ENCODE peak calls at places on chromosomes 4 and X, in nine cellular contexts. C is adrenal gland, I is heart left ventricle, F is IMR-90, H is sigmoid colon, E is suprapubic skin, Y is body of pancreas, A is upper lobe of left lung, G is H54. V is an unnamed sample.

GRCh38 chr4:183636923-183637322 is 22.1 kb downstream of the RWDD4 start:
- DNase-seq in C (no peak), I (no peak), F (peak), H (no peak), E (no peak), Y (peak), A (no peak), G (no peak), V (no peak)

GRCh38 chr4:27861381-27861787 is 1000.7 kb downstream of the STIM2 start:
- DNase-seq in C (peak), I (peak), F (peak), H (no peak), E (no peak), Y (peak), A (no peak), G (peak), V (no peak)

GRCh38 chr4:100017627-100018310 is 67.7 kb upstream of the H2AZ1 start:
- DNase-seq in C (no peak), I (no peak), F (peak), H (no peak), E (no peak), Y (no peak), A (no peak), G (no peak), V (no peak)

GRCh38 chr4:19689511-19689910 is 562.2 kb upstream of the SLIT2 start:
- DNase-seq in C (no peak), I (no peak), F (peak), H (no peak), E (no peak), Y (no peak), A (no peak), G (peak), V (no peak)

GRCh38 chr4:3310301-3311094 is 17.7 kb downstream of the RGS12 start:
- DNase-seq in C (peak), I (peak), F (no peak), H (no peak), E (no peak), Y (no peak), A (peak), G (no peak), V (no peak)

GRCh38 chrX:48968377-48968776 is 3.3 kb downstream of the KCND1 start:
- DNase-seq in C (no peak), I (no peak), F (no peak), H (no peak), E (no peak), Y (no peak), A (no peak), G (no peak), V (no peak)

GRCh38 chr4:85756938-85757337 is 282.0 kb downstream of the ARHGAP24 start:
- DNase-seq in C (peak), I (no peak), F (peak), H (no peak), E (no peak), Y (peak), A (no peak), G (no peak), V (no peak)

GRCh38 chrX:20270557-20270880 is 3.8 kb upstream of the RPS6KA3 start:
- DNase-seq in C (no peak), I (no peak), F (peak), H (no peak), E (no peak), Y (no peak), A (no peak), G (no peak), V (no peak)

GRCh38 chrX:141903400-141904155 is at the start of gene MAGEC1:
- DNase-seq in C (no peak), I (no peak), F (no peak), H (no peak), E (no peak), Y (no peak), A (peak), G (no peak), V (no peak)

GRCh38 chrX:275476-275966 is 5.7 kb upstream of the PLCXD1 start:
- DNase-seq in C (peak), I (peak), F (no peak), H (no peak), E (peak), Y (no peak), A (peak), G (no peak), V (no peak)

GRCh38 chrX:1596676-1597344 is 5.4 kb downstream of the AKAP17A start:
- DNase-seq in C (no peak), I (no peak), F (no peak), H (no peak), E (no peak), Y (no peak), A (no peak), G (no peak), V (no peak)

GRCh38 chrX:39693298-39693697 is 404.5 kb downstream of the BCOR start:
- DNase-seq in C (no peak), I (no peak), F (no peak), H (no peak), E (no peak), Y (peak), A (no peak), G (no peak), V (no peak)

GRCh38 chr4:122764808-122765189 is 32.3 kb downstream of the BBS12 start:
- DNase-seq in C (no peak), I (no peak), F (peak), H (no peak), E (no peak), Y (no peak), A (no peak), G (no peak), V (no peak)

GRCh38 chr4:110196206-110196870 is 2.1 kb downstream of the ELOVL6 start:
- DNase-seq in C (peak), I (peak), F (peak), H (peak), E (peak), Y (peak), A (peak), G (peak), V (peak)

GRCh38 chrX:12360991-12361598 is 222.8 kb downstream of the FRMPD4 start:
- DNase-seq in C (no peak), I (no peak), F (peak), H (no peak), E (no peak), Y (no peak), A (no peak), G (no peak), V (no peak)

GRCh38 chrX:101229155-101229554 is 9.6 kb downstream of the DRP2 start:
- DNase-seq in C (no peak), I (no peak), F (peak), H (no peak), E (no peak), Y (no peak), A (no peak), G (peak), V (no peak)

GRCh38 chrX:3994315-3994714 is 280.9 kb upstream of the PRKX start:
- DNase-seq in C (no peak), I (no peak), F (no peak), H (no peak), E (no peak), Y (no peak), A (no peak), G (no peak), V (no peak)

GRCh38 chr4:24885342-24885741 is 27.5 kb downstream of the CCDC149 start:
- DNase-seq in C (no peak), I (no peak), F (no peak), H (no peak), E (no peak), Y (peak), A (no peak), G (no peak), V (no peak)

GRCh38 chr4:187184513-187184912 is 460.9 kb upstream of the FAT1 start:
- DNase-seq in C (no peak), I (no peak), F (no peak), H (no peak), E (no peak), Y (no peak), A (no peak), G (no peak), V (no peak)

GRCh38 chrX:103630171-103630511 is 1.4 kb downstream of the TCEAL1 start:
- DNase-seq in C (no peak), I (no peak), F (no peak), H (no peak), E (no peak), Y (no peak), A (no peak), G (no peak), V (no peak)

GRCh38 chrX:103626855-103627254 is 1.9 kb upstream of the TCEAL1 start:
- DNase-seq in C (no peak), I (no peak), F (peak), H (no peak), E (no peak), Y (no peak), A (no peak), G (no peak), V (no peak)

GRCh38 chrX:103629295-103630170 is 758 bp downstream of the TCEAL1 start:
- DNase-seq in C (peak), I (peak), F (peak), H (peak), E (peak), Y (peak), A (peak), G (no peak), V (no peak)

GRCh38 chrX:103631145-103631544 is 2.4 kb downstream of the TCEAL1 start:
- DNase-seq in C (no peak), I (no peak), F (no peak), H (no peak), E (no peak), Y (no peak), A (no peak), G (no peak), V (no peak)

GRCh38 chrX:103628386-103629290 is at the start of gene TCEAL1:
- DNase-seq in C (peak), I (peak), F (peak), H (peak), E (peak), Y (peak), A (peak), G (no peak), V (no peak)
- TF ChIP-seq POLR2A in C (no peak), I (no peak), F (no peak), H (peak), E (no peak), Y (peak), A (no peak), G (no peak), V (peak)

GRCh38 chrX:72714471-72714916 is 388 bp upstream of the PHKA1 start:
- DNase-seq in C (peak), I (peak), F (peak), H (peak), E (peak), Y (peak), A (peak), G (no peak), V (no peak)
- TF ChIP-seq POLR2A in C (peak), I (no peak), F (no peak), H (peak), E (no peak), Y (peak), A (no peak), G (no peak), V (no peak)

GRCh38 chr4:155903453-155903852 is at the start of gene TDO2:
- DNase-seq in C (no peak), I (no peak), F (no peak), H (no peak), E (no peak), Y (no peak), A (no peak), G (no peak), V (no peak)
- TF ChIP-seq POLR2A in C (no peak), I (no peak), F (no peak), H (no peak), E (no peak), Y (no peak), A (no peak), G (no peak), V (no peak)

GRCh38 chr4:161702287-161702686 is 461.5 kb downstream of the FSTL5 start:
- DNase-seq in C (no peak), I (no peak), F (no peak), H (no peak), E (no peak), Y (no peak), A (no peak), G (no peak), V (no peak)

GRCh38 chr4:161704040-161704439 is 459.8 kb downstream of the FSTL5 start:
- DNase-seq in C (no peak), I (no peak), F (no peak), H (no peak), E (no peak), Y (no peak), A (no peak), G (no peak), V (no peak)

DNA sequence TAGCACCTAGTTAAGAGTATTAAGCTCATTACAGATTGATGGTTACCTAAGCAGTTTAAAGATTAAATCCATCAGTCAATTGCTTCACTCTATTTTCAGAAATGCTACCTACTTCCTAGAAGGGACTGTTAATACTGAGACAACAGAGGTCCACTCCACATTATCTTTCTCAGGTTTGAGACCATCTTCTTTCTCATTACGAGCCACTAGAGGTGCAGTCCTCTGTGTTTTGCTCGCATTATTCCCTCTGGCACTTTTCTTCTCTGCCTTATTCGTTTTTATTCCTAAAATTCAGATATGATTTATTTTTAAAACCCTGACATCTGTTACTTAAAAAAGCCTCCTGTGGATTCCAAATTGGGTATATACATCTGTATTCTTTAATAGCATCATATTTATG is 459.1 kb downstream of the FSTL5 start:
- DNase-seq in C (no peak), I (no peak), F (no peak), H (no peak), E (no peak), Y (no peak), A (no peak), G (no peak), V (no peak)
- TF ChIP-seq POLR2A in C (no peak), I (no peak), F (no peak), H (no peak), E (no peak), Y (no peak), A (no peak), G (no peak), V (no peak)